ENCODE peak calls at places on chromosome 6, in eight cellular contexts. T is CD4-positive, alpha-beta T cell; Y is GM13976; J is right lobe of liver; V is GM12865; S is AG10803; I is psoas muscle; O is nephron progenitor cell. G is an unnamed sample.

GRCh38 chr6:89368107-89368506 is 15.6 kb upstream of the UBE2J1 start:
- DNase-seq in O (peak), Y (no peak), I (peak), T (peak), V (peak), S (peak), J (peak), G (no peak)

GRCh38 chr6:38192486-38192885 is 373.0 kb downstream of the ZFAND3 start:
- DNase-seq in J (peak), S (no peak), T (no peak), V (no peak), Y (no peak), I (no peak), O (no peak), G (no peak)

GRCh38 chr6:22838346-22838745 is 269.0 kb downstream of the HDGFL1 start:
- DNase-seq in I (no peak), O (no peak), Y (no peak), V (peak), T (no peak), S (no peak), J (no peak), G (no peak)

GRCh38 chr6:72787521-72788031 is 165.7 kb downstream of the KCNQ5 start:
- DNase-seq in V (no peak), S (peak), J (no peak), T (no peak), I (peak), O (no peak), Y (no peak), G (no peak)

GRCh38 chr6:21468487-21468886 is 125.1 kb upstream of the SOX4 start:
- DNase-seq in S (no peak), Y (no peak), T (no peak), V (no peak), J (no peak), I (no peak), O (peak), G (no peak)

GRCh38 chr6:138891255-138891986 is 95.5 kb downstream of the ECT2L start:
- DNase-seq in I (no peak), O (no peak), T (no peak), J (no peak), Y (no peak), S (no peak), V (no peak), G (no peak)

GRCh38 chr6:157548635-157549467 is 167.9 kb downstream of the ZDHHC14 start:
- DNase-seq in Y (no peak), I (no peak), T (no peak), J (peak), S (no peak), V (peak), O (no peak), G (no peak)

GRCh38 chr6:20092071-20092566 is 120.2 kb downstream of the MBOAT1 start:
- DNase-seq in O (peak), T (no peak), V (peak), Y (no peak), I (no peak), S (peak), J (no peak), G (no peak)

GRCh38 chr6:132960720-132961119 is 146.4 kb downstream of the RPS12 start:
- DNase-seq in V (no peak), S (no peak), T (no peak), O (no peak), Y (no peak), J (no peak), I (no peak), G (no peak)

GRCh38 chr6:45423111-45423900 is 45.6 kb upstream of the SUPT3H start:
- DNase-seq in S (peak), T (peak), V (no peak), O (peak), Y (peak), I (peak), J (peak), G (no peak)

GRCh38 chr6:43402819-43403218 is 24.5 kb upstream of the ABCC10 start:
- DNase-seq in Y (no peak), O (no peak), S (no peak), T (no peak), I (no peak), V (no peak), J (no peak), G (no peak)
- TF ChIP-seq CTCF in Y (no peak), O (no peak), S (no peak), T (no peak), I (no peak), V (no peak), J (no peak), G (no peak)

GRCh38 chr6:558089-558488 is 98.8 kb downstream of the HUS1B start:
- DNase-seq in V (no peak), O (no peak), I (no peak), Y (peak), S (no peak), J (no peak), T (no peak), G (no peak)
- TF ChIP-seq CTCF in V (no peak), O (peak), I (no peak), Y (no peak), S (peak), J (no peak), T (peak), G (no peak)

GRCh38 chr6:36197739-36198221 is 1.2 kb downstream of the BRPF3 start:
- DNase-seq in I (no peak), S (peak), O (no peak), T (no peak), V (peak), Y (no peak), J (peak), G (no peak)
- TF ChIP-seq CTCF in I (no peak), S (no peak), O (no peak), T (no peak), V (no peak), Y (no peak), J (no peak), G (no peak)

GRCh38 chr6:125114248-125114858 is 39.2 kb upstream of the TPD52L1 start:
- DNase-seq in V (peak), Y (peak), I (peak), J (peak), T (peak), O (peak), S (peak), G (peak)
- TF ChIP-seq CTCF in V (peak), Y (peak), I (peak), J (peak), T (peak), O (peak), S (peak), G (peak)